ENCODE peak calls at places on chromosomes 4 and X, in nine cellular contexts. B is AG04450; V is NCI-H1092; S is mesothelial cell of epicardium; U is coronary artery; R is A172; Z is effector memory CD4-positive, alpha-beta T cell; J is activated T-cell treated with anti-CD3 and anti-CD28 coated beads, Interleukin-2, amount 50 U/mL, for 4 hours; W is left kidney. N is an unnamed sample.

GRCh38 chr4:212438-213174 is 88.3 kb downstream of the ZNF718 start:
- DNase-seq in Z (no peak), V (no peak), S (peak), R (no peak), B (peak), J (no peak), U (peak), W (peak), N (no peak)

GRCh38 chr4:91116861-91117260 is 989.7 kb downstream of the CCSER1 start:
- DNase-seq in V (no peak), S (no peak), U (no peak), R (peak), Z (no peak), B (no peak), J (no peak), W (peak), N (no peak)

GRCh38 chr4:121510260-121510942 is 129.6 kb upstream of the QRFPR start:
- DNase-seq in R (peak), Z (no peak), V (no peak), B (no peak), S (no peak), U (no peak), W (no peak), J (no peak), N (no peak)

GRCh38 chr4:98452091-98452490 is 190.9 kb downstream of the RAP1GDS1 start:
- DNase-seq in W (no peak), J (no peak), Z (no peak), R (no peak), S (no peak), V (no peak), U (no peak), B (no peak), N (no peak)

GRCh38 chrX:70481424-70481823 is 36.8 kb downstream of the DLG3 start:
- DNase-seq in Z (no peak), J (no peak), B (no peak), W (peak), R (no peak), V (no peak), U (no peak), S (no peak), N (peak)

GRCh38 chrX:139008185-139008584 is 296.7 kb upstream of the FGF13 start:
- DNase-seq in V (no peak), B (no peak), Z (no peak), J (no peak), S (no peak), W (no peak), R (no peak), U (no peak), N (no peak)

GRCh38 chr4:84821064-84821463 is 145.4 kb downstream of the WDFY3 start:
- DNase-seq in Z (no peak), W (no peak), U (no peak), B (no peak), J (no peak), R (no peak), V (no peak), S (no peak), N (no peak)

GRCh38 chr4:88672987-88673386 is 24.6 kb downstream of the NAP1L5 start:
- DNase-seq in R (peak), S (peak), V (peak), U (no peak), W (peak), B (no peak), J (no peak), Z (no peak), N (peak)

GRCh38 chrX:13340182-13340791 is 20.4 kb upstream of the ATXN3L start:
- DNase-seq in B (no peak), R (no peak), J (no peak), S (no peak), Z (no peak), U (no peak), W (no peak), V (no peak), N (no peak)

GRCh38 chr4:14091966-14092365 is 464.4 kb upstream of the BOD1L1 start:
- DNase-seq in Z (no peak), S (no peak), J (no peak), W (no peak), U (no peak), R (no peak), V (no peak), B (no peak), N (no peak)

GRCh38 chrX:44735498-44735897 is 108.3 kb upstream of the DUSP21 start:
- DNase-seq in R (no peak), J (no peak), Z (no peak), U (no peak), S (no peak), V (no peak), B (no peak), W (no peak), N (no peak)

GRCh38 chrX:77167993-77168392 is 279.2 kb upstream of the FGF16 start:
- DNase-seq in Z (no peak), R (no peak), S (no peak), J (no peak), U (no peak), V (no peak), W (no peak), B (no peak), N (no peak)

GRCh38 chrX:143648705-143649104 is 12.8 kb upstream of the SLITRK4 start:
- DNase-seq in S (no peak), J (no peak), W (peak), U (no peak), R (peak), Z (no peak), V (no peak), B (no peak), N (no peak)

GRCh38 chrX:42220722-42221121 is 297.4 kb upstream of the CASK start:
- DNase-seq in B (no peak), S (no peak), U (no peak), Z (no peak), R (no peak), W (no peak), J (no peak), V (no peak), N (no peak)

GRCh38 chrX:13653022-13653693 is at the start of gene TCEANC:
- DNase-seq in S (peak), R (peak), Z (peak), V (peak), J (peak), W (peak), B (peak), U (peak), N (peak)

GRCh38 chrX:78673256-78673655 is 14.1 kb upstream of the RTL3 start:
- DNase-seq in R (no peak), Z (no peak), B (no peak), U (no peak), W (no peak), V (no peak), S (no peak), J (no peak), N (no peak)

GRCh38 chr4:89204624-89205023 is 93.3 kb downstream of the TIGD2 start:
- DNase-seq in W (no peak), S (no peak), Z (no peak), B (no peak), J (no peak), V (no peak), U (no peak), R (peak), N (no peak)

N was measured in DMS 273 treated with DMSO at 0.1 percent for 48 hours.